ENCODE peak calls at places on chromosomes 11 and 22, in six cellular contexts. One of them, this sample, is unnamed.

GRCh38 chr11:29019960-29020683 is 911.9 kb downstream of the METTL15 start:
- DNase-seq in A549: peak
- DNase-seq in HFF-Myc: no peak
- DNase-seq in neural crest cell: peak
- DNase-seq in AG04449: no peak
- DNase-seq in fibroblast of the aortic adventitia: peak
- DNase-seq in this sample: no peak

GRCh38 chr22:42450862-42451261 is 18.7 kb upstream of the NFAM1 start:
- DNase-seq in A549: no peak
- DNase-seq in HFF-Myc: no peak
- DNase-seq in neural crest cell: no peak
- DNase-seq in AG04449: no peak
- DNase-seq in fibroblast of the aortic adventitia: no peak
- DNase-seq in this sample: no peak

GRCh38 chr11:10397226-10397987 is 57.7 kb upstream of the AMPD3 start:
- DNase-seq in A549: no peak
- DNase-seq in HFF-Myc: no peak
- DNase-seq in neural crest cell: no peak
- DNase-seq in AG04449: no peak
- DNase-seq in fibroblast of the aortic adventitia: no peak
- DNase-seq in this sample: no peak

GRCh38 chr22:48925450-48925849 is 902.2 kb downstream of the BRD1 start:
- DNase-seq in A549: no peak
- DNase-seq in HFF-Myc: no peak
- DNase-seq in neural crest cell: no peak
- DNase-seq in AG04449: no peak
- DNase-seq in fibroblast of the aortic adventitia: no peak
- DNase-seq in this sample: no peak

GRCh38 chr22:17754233-17754925 is 19.9 kb downstream of the BID start:
- DNase-seq in A549: no peak
- DNase-seq in HFF-Myc: no peak
- DNase-seq in neural crest cell: no peak
- DNase-seq in AG04449: no peak
- DNase-seq in fibroblast of the aortic adventitia: no peak
- DNase-seq in this sample: no peak

GRCh38 chr11:88100161-88100560 is 75.1 kb downstream of the RAB38 start:
- DNase-seq in A549: no peak
- DNase-seq in HFF-Myc: no peak
- DNase-seq in neural crest cell: no peak
- DNase-seq in AG04449: no peak
- DNase-seq in fibroblast of the aortic adventitia: peak
- DNase-seq in this sample: no peak

GRCh38 chr11:61999141-61999975 is 31.9 kb upstream of the FTH1 start:
- DNase-seq in A549: no peak
- DNase-seq in HFF-Myc: peak
- DNase-seq in neural crest cell: no peak
- DNase-seq in AG04449: no peak
- DNase-seq in fibroblast of the aortic adventitia: no peak
- DNase-seq in this sample: no peak

GRCh38 chr11:44760917-44761545 is 34.3 kb downstream of the TSPAN18 start:
- DNase-seq in A549: peak
- DNase-seq in HFF-Myc: no peak
- DNase-seq in neural crest cell: no peak
- DNase-seq in AG04449: no peak
- DNase-seq in fibroblast of the aortic adventitia: peak
- DNase-seq in this sample: peak

GRCh38 chr11:70473186-70473872 is 75.0 kb downstream of the CTTN start:
- DNase-seq in A549: no peak
- DNase-seq in HFF-Myc: no peak
- DNase-seq in neural crest cell: no peak
- DNase-seq in AG04449: no peak
- DNase-seq in fibroblast of the aortic adventitia: no peak
- DNase-seq in this sample: no peak

GRCh38 chr11:70470127-70470526 is 71.8 kb downstream of the CTTN start:
- DNase-seq in A549: no peak
- DNase-seq in HFF-Myc: peak
- DNase-seq in neural crest cell: no peak
- DNase-seq in AG04449: no peak
- DNase-seq in fibroblast of the aortic adventitia: peak
- DNase-seq in this sample: no peak

GRCh38 chr11:70472240-70472639 is 73.9 kb downstream of the CTTN start:
- DNase-seq in A549: no peak
- DNase-seq in HFF-Myc: no peak
- DNase-seq in neural crest cell: no peak
- DNase-seq in AG04449: no peak
- DNase-seq in fibroblast of the aortic adventitia: no peak
- DNase-seq in this sample: no peak

GRCh38 chr11:70468256-70469230 is 70.2 kb downstream of the CTTN start:
- DNase-seq in A549: no peak
- DNase-seq in HFF-Myc: no peak
- DNase-seq in neural crest cell: no peak
- DNase-seq in AG04449: no peak
- DNase-seq in fibroblast of the aortic adventitia: peak
- DNase-seq in this sample: no peak

GRCh38 chr11:70471254-70471653 is 72.9 kb downstream of the CTTN start:
- DNase-seq in A549: peak
- DNase-seq in HFF-Myc: no peak
- DNase-seq in neural crest cell: peak
- DNase-seq in AG04449: no peak
- DNase-seq in fibroblast of the aortic adventitia: peak
- DNase-seq in this sample: no peak
- TF ChIP-seq CTCF in A549: peak
- TF ChIP-seq CTCF in HFF-Myc: peak
- TF ChIP-seq CTCF in neural crest cell: peak
- TF ChIP-seq CTCF in AG04449: no peak
- TF ChIP-seq CTCF in fibroblast of the aortic adventitia: peak
- TF ChIP-seq CTCF in this sample: peak

GRCh38 chr22:19476023-19476422 is 3.0 kb downstream of the UFD1 start:
- DNase-seq in A549: no peak
- DNase-seq in HFF-Myc: no peak
- DNase-seq in neural crest cell: no peak
- DNase-seq in AG04449: no peak
- DNase-seq in fibroblast of the aortic adventitia: no peak
- DNase-seq in this sample: no peak

GRCh38 chr22:19478086-19478392 is 954 bp downstream of the UFD1 start:
- DNase-seq in A549: no peak
- DNase-seq in HFF-Myc: no peak
- DNase-seq in neural crest cell: no peak
- DNase-seq in AG04449: no peak
- DNase-seq in fibroblast of the aortic adventitia: no peak
- DNase-seq in this sample: no peak

GRCh38 chr22:19478466-19479357 is at the start of gene UFD1:
- DNase-seq in A549: peak
- DNase-seq in HFF-Myc: no peak
- DNase-seq in neural crest cell: peak
- DNase-seq in AG04449: no peak
- DNase-seq in fibroblast of the aortic adventitia: peak
- DNase-seq in this sample: peak

GRCh38 chr22:19479358-19480172 is at the start of gene CDC45:
- DNase-seq in A549: peak
- DNase-seq in HFF-Myc: peak
- DNase-seq in neural crest cell: peak
- DNase-seq in AG04449: peak
- DNase-seq in fibroblast of the aortic adventitia: peak
- DNase-seq in this sample: peak

DNA sequence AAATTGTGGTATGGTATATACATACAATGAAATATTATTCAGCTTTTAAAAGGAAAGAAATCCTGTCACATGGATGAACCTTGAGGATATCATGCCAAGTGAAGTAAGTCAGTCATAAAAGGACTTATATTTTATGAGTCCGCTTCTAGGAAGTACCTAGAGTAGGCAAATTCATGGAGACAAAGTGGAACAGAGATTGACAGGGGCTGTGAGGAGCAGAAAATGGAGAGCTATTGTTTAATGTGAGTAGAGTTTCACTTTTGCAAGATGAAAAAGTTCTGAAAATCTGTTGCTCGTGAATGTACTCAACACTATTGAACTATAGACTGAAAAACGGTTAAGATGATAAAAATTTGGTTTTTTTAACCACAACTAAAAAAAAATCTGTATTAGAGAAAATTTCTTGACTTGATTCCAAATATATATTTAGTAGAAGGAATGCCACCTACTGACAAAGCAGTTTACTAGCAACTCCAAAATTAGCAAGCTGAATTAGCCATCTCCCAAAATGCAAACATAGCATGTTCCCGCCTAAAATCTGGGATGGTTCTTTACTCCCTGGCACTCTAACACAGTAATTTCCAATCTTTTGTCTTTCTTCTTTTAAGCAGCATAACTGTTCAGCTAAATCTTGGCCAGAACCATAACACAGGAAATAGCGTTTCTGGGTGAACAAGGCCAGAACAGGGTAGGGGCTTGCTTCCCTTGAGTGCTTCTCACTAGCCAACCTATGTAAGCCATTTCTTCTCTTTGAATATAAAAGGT is 1.5 kb downstream of the UFD1 start:
- DNase-seq in A549: no peak
- DNase-seq in HFF-Myc: no peak
- DNase-seq in neural crest cell: no peak
- DNase-seq in AG04449: no peak
- DNase-seq in fibroblast of the aortic adventitia: peak
- DNase-seq in this sample: no peak
- TF ChIP-seq CTCF in A549: peak
- TF ChIP-seq CTCF in HFF-Myc: peak
- TF ChIP-seq CTCF in neural crest cell: no peak
- TF ChIP-seq CTCF in AG04449: no peak
- TF ChIP-seq CTCF in fibroblast of the aortic adventitia: peak
- TF ChIP-seq CTCF in this sample: peak

DNA sequence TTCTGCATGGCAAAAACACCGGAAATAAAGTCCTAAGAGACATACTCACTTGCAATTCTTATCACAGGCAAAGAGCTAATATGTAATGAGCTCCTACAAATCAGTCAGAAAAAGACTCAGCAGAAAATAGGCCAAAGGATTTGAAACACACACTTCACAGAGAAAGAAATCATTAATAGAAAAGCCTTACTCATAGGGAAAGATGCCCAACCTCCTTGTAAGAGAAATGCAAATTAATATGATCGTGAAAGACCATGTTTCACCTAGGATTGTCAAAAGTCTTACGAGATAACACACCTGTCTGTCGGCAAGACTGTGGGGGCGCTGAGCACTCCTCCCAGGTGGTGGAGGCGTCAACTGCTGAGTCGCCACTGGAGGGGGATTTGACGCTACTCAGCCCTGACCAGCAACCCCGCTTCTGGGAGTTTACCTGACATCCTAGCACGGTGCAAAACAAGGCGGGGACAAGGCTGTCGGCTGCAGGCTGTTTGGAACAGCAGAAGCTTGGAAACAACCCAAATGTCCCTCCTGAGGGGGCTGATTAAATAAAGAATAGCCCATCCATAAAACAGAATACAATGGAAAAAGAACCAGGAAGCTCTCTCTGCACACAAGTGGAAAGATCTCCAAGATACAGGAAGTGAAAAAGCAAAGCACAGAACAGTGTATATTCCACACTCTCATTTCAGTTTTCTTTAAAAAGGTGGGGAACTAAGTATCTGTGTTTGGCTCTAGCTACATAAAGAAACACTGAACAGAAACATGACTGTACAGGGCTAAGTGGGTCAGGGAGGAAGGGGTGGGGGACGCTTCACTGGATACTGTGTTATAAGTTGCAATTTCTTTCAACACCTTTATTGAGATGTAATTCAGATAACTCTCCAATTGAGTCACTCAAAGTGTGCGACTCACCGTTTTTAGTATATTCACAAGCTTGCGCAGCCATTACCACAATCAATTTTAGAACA is 11.5 kb downstream of the CSNK1E start:
- DNase-seq in A549: no peak
- DNase-seq in HFF-Myc: no peak
- DNase-seq in neural crest cell: no peak
- DNase-seq in AG04449: no peak
- DNase-seq in fibroblast of the aortic adventitia: peak
- DNase-seq in this sample: no peak
- TF ChIP-seq CTCF in A549: no peak
- TF ChIP-seq CTCF in HFF-Myc: no peak
- TF ChIP-seq CTCF in neural crest cell: no peak
- TF ChIP-seq CTCF in AG04449: no peak
- TF ChIP-seq CTCF in fibroblast of the aortic adventitia: no peak
- TF ChIP-seq CTCF in this sample: no peak

GRCh38 chr11:72328366-72329224 is 84.6 kb upstream of the PHOX2A start:
- DNase-seq in A549: no peak
- DNase-seq in HFF-Myc: no peak
- DNase-seq in neural crest cell: no peak
- DNase-seq in AG04449: no peak
- DNase-seq in fibroblast of the aortic adventitia: peak
- DNase-seq in this sample: no peak
- TF ChIP-seq CTCF in A549: no peak
- TF ChIP-seq CTCF in HFF-Myc: peak
- TF ChIP-seq CTCF in neural crest cell: no peak
- TF ChIP-seq CTCF in AG04449: peak
- TF ChIP-seq CTCF in fibroblast of the aortic adventitia: no peak
- TF ChIP-seq CTCF in this sample: no peak

GRCh38 chr22:25051073-25051472 is 98.6 kb downstream of the KIAA1671 start:
- DNase-seq in A549: no peak
- DNase-seq in HFF-Myc: no peak
- DNase-seq in neural crest cell: no peak
- DNase-seq in AG04449: no peak
- DNase-seq in fibroblast of the aortic adventitia: no peak
- DNase-seq in this sample: no peak

GRCh38 chr22:25053153-25053805 is 100.8 kb downstream of the KIAA1671 start:
- DNase-seq in A549: no peak
- DNase-seq in HFF-Myc: no peak
- DNase-seq in neural crest cell: no peak
- DNase-seq in AG04449: no peak
- DNase-seq in fibroblast of the aortic adventitia: no peak
- DNase-seq in this sample: no peak

GRCh38 chr22:25057013-25057881 is 104.7 kb downstream of the KIAA1671 start:
- DNase-seq in A549: peak
- DNase-seq in HFF-Myc: no peak
- DNase-seq in neural crest cell: peak
- DNase-seq in AG04449: no peak
- DNase-seq in fibroblast of the aortic adventitia: peak
- DNase-seq in this sample: no peak

GRCh38 chr22:25051983-25052710 is 99.6 kb downstream of the KIAA1671 start:
- DNase-seq in A549: no peak
- DNase-seq in HFF-Myc: no peak
- DNase-seq in neural crest cell: no peak
- DNase-seq in AG04449: no peak
- DNase-seq in fibroblast of the aortic adventitia: no peak
- DNase-seq in this sample: no peak

DNA sequence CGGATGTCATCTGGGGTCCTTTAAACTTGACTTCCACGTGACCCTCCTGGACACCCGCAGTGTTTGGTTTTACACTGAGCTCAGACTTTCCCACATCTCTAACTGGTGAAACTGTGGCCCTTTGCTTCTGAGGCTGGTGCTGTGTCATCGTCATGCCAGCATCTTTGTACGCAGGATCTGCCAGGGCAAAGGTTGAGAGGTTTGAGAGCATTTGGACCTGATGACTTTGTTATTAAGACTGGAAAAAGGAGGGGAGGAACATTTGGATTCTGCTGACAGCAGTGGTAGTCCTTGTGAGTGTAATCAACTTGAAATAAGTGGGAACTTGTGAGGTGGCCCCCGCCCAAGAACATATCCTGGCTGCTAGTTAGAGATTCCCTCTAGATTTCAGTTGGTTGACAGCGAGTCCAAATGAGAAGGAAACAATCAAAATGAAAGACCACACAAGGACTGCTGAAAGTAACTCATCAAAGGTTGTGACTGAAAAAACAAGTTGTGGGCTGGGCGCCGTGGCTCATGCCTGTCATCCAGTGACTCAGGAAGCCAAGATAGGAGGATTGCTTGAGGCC is 102.5 kb downstream of the KIAA1671 start:
- DNase-seq in A549: no peak
- DNase-seq in HFF-Myc: no peak
- DNase-seq in neural crest cell: no peak
- DNase-seq in AG04449: no peak
- DNase-seq in fibroblast of the aortic adventitia: peak
- DNase-seq in this sample: no peak
- TF ChIP-seq CTCF in A549: no peak
- TF ChIP-seq CTCF in HFF-Myc: no peak
- TF ChIP-seq CTCF in neural crest cell: no peak
- TF ChIP-seq CTCF in AG04449: no peak
- TF ChIP-seq CTCF in fibroblast of the aortic adventitia: no peak
- TF ChIP-seq CTCF in this sample: no peak